ENCODE peak calls at places on chromosomes 16 and 17, in ten cellular contexts. A is NCI-H1105 treated with DMSO at 0.1 percent for 48 hours; Y is activated CD8-positive, alpha-beta memory T cell treated with anti-CD3 and anti-CD28 coated beads, Interleukin-2, amount 50 U/mL, for 4 hours; B is GM10248; U is effector memory CD8-positive, alpha-beta T cell; H is NCI-H524; L is astrocyte of the spinal cord; J is activated gamma-delta T cell treated with Interleukin-2 at 50 U/mL for 16 hours; F is CD4-positive, alpha-beta T cell; N is hippocampal formation. W is an unnamed sample.

GRCh38 chr16:82146957-82147356 is 23.1 kb downstream of the MPHOSPH6 start:
- DNase-seq in Y (no peak), H (no peak), F (no peak), J (no peak), B (no peak), A (no peak), N (peak), U (no peak), L (no peak), W (peak)

GRCh38 chr16:4110680-4111079 is 5.6 kb downstream of the ADCY9 start:
- DNase-seq in L (no peak), B (no peak), N (no peak), Y (no peak), H (no peak), U (no peak), F (no peak), J (no peak), A (no peak), W (no peak)

GRCh38 chr16:71792176-71792575 is 16.5 kb downstream of the AP1G1 start:
- DNase-seq in Y (no peak), A (no peak), H (no peak), J (no peak), U (no peak), L (no peak), F (no peak), N (no peak), B (no peak), W (no peak)

GRCh38 chr16:15993541-15993940 is 44.1 kb downstream of the ABCC1 start:
- DNase-seq in B (no peak), U (no peak), Y (no peak), A (no peak), F (no peak), L (no peak), H (no peak), J (no peak), N (no peak), W (no peak)

GRCh38 chr16:82456683-82457082 is 170.1 kb upstream of the CDH13 start:
- DNase-seq in N (peak), U (peak), B (peak), L (peak), H (peak), F (no peak), J (peak), Y (peak), A (peak), W (peak)

GRCh38 chr17:77619326-77619725 is 339.2 kb upstream of the TNRC6C start:
- DNase-seq in J (no peak), Y (no peak), H (no peak), U (no peak), A (no peak), N (no peak), B (no peak), F (no peak), L (no peak), W (no peak)

GRCh38 chr16:13229039-13229438 is 327.6 kb downstream of the SHISA9 start:
- DNase-seq in H (no peak), U (no peak), L (no peak), J (no peak), N (no peak), B (no peak), Y (no peak), A (no peak), F (no peak), W (no peak)

GRCh38 chr17:75665981-75666380 is 973 bp downstream of the RECQL5 start:
- DNase-seq in L (no peak), B (no peak), J (no peak), U (no peak), F (no peak), Y (no peak), N (no peak), A (no peak), H (no peak), W (no peak)

GRCh38 chr16:88349153-88349902 is 33.4 kb upstream of the ZNF469 start:
- DNase-seq in U (no peak), B (no peak), A (no peak), H (no peak), L (no peak), N (no peak), F (no peak), J (no peak), Y (no peak), W (no peak)

GRCh38 chr17:3213587-3213986 is 6.1 kb downstream of the OR1A1 start:
- DNase-seq in F (no peak), B (no peak), N (no peak), H (no peak), U (no peak), Y (no peak), L (no peak), J (no peak), A (no peak), W (no peak)

GRCh38 chr17:69733171-69734014 is 318.9 kb downstream of the MAP2K6 start:
- DNase-seq in Y (no peak), J (no peak), L (peak), U (no peak), H (peak), N (no peak), F (no peak), A (peak), B (no peak), W (no peak)

GRCh38 chr17:67542219-67543114 is 165.4 kb downstream of the PITPNC1 start:
- DNase-seq in N (no peak), U (no peak), L (no peak), H (no peak), A (no peak), F (no peak), J (no peak), Y (no peak), B (no peak), W (no peak)

GRCh38 chr17:64661981-64662773 is at the start of gene SMURF2:
- DNase-seq in U (peak), L (peak), A (peak), F (peak), B (peak), H (peak), J (peak), N (peak), Y (peak), W (peak)

GRCh38 chr16:75266738-75267630 is 15.6 kb upstream of the BCAR1 start:
- DNase-seq in Y (no peak), N (peak), J (no peak), H (peak), U (no peak), B (no peak), A (no peak), F (no peak), L (no peak), W (peak)

GRCh38 chr17:63919311-63919723 is 678 bp upstream of the GH1 start:
- DNase-seq in L (peak), U (peak), A (peak), H (peak), Y (peak), N (no peak), J (peak), B (peak), F (peak), W (no peak)

GRCh38 chr17:69539274-69539673 is 124.8 kb downstream of the MAP2K6 start:
- DNase-seq in J (no peak), N (no peak), B (no peak), Y (no peak), U (no peak), F (no peak), H (no peak), L (no peak), A (no peak), W (no peak)

GRCh38 chr17:81870155-81870977 is 771 bp downstream of the ARHGDIA start:
- DNase-seq in F (peak), A (no peak), N (no peak), H (peak), U (peak), B (no peak), Y (peak), J (no peak), L (peak), W (no peak)

GRCh38 chr17:67585077-67585602 is 132.6 kb upstream of the NOL11 start:
- DNase-seq in Y (no peak), L (no peak), U (no peak), N (no peak), A (peak), F (no peak), J (no peak), H (peak), B (no peak), W (no peak)